ENCODE peak calls at places on chromosomes 2 and 18, in six cellular contexts. One of them, this sample, is unnamed.

GRCh38 chr18:79458131-79458838 is 62.6 kb downstream of the NFATC1 start:
- DNase-seq in stomach: peak; percentile 63
- DNase-seq in GM12878: no peak
- DNase-seq in Panc1: peak; percentile 15
- DNase-seq in breast epithelium: no peak
- DNase-seq in H1: no peak
- DNase-seq in this sample: peak; percentile 87

GRCh38 chr18:58609536-58609993 is 19.3 kb downstream of the ALPK2 start:
- DNase-seq in stomach: no peak
- DNase-seq in GM12878: peak; percentile 40
- DNase-seq in Panc1: no peak
- DNase-seq in breast epithelium: no peak
- DNase-seq in H1: no peak
- DNase-seq in this sample: no peak

GRCh38 chr2:152415231-152415642 is 80.3 kb downstream of the FMNL2 start:
- DNase-seq in stomach: no peak
- DNase-seq in GM12878: no peak
- DNase-seq in Panc1: no peak
- DNase-seq in breast epithelium: no peak
- DNase-seq in H1: no peak
- DNase-seq in this sample: no peak

GRCh38 chr2:76640905-76641304 is 881.3 kb downstream of the LRRTM4 start:
- DNase-seq in stomach: no peak
- DNase-seq in GM12878: no peak
- DNase-seq in Panc1: no peak
- DNase-seq in breast epithelium: no peak
- DNase-seq in H1: no peak
- DNase-seq in this sample: no peak

GRCh38 chr18:59556265-59556664 is 141.0 kb downstream of the CCBE1 start:
- DNase-seq in stomach: no peak
- DNase-seq in GM12878: no peak
- DNase-seq in Panc1: no peak
- DNase-seq in breast epithelium: no peak
- DNase-seq in H1: no peak
- DNase-seq in this sample: no peak

GRCh38 chr2:95296036-95296435 is 1.1 kb upstream of the KCNIP3 start:
- DNase-seq in stomach: no peak
- DNase-seq in GM12878: no peak
- DNase-seq in Panc1: no peak
- DNase-seq in breast epithelium: no peak
- DNase-seq in H1: no peak
- DNase-seq in this sample: no peak

GRCh38 chr2:160362521-160362920 is 131.1 kb downstream of the RBMS1 start:
- DNase-seq in stomach: no peak
- DNase-seq in GM12878: no peak
- DNase-seq in Panc1: no peak
- DNase-seq in breast epithelium: no peak
- DNase-seq in H1: no peak
- DNase-seq in this sample: no peak

GRCh38 chr2:24586955-24587354 is 95.9 kb downstream of the NCOA1 start:
- DNase-seq in stomach: no peak
- DNase-seq in GM12878: peak; percentile 66
- DNase-seq in Panc1: no peak
- DNase-seq in breast epithelium: no peak
- DNase-seq in H1: no peak
- DNase-seq in this sample: no peak

GRCh38 chr2:64359892-64360657 is 93.9 kb upstream of the LGALSL start:
- DNase-seq in stomach: peak; percentile 86
- DNase-seq in GM12878: no peak
- DNase-seq in Panc1: peak; percentile 91
- DNase-seq in breast epithelium: peak; percentile 83
- DNase-seq in H1: no peak
- DNase-seq in this sample: peak; percentile 90

GRCh38 chr2:106885981-106886915 is at the start of gene ST6GAL2:
- DNase-seq in stomach: no peak
- DNase-seq in GM12878: no peak
- DNase-seq in Panc1: no peak
- DNase-seq in breast epithelium: no peak
- DNase-seq in H1: peak; percentile 77
- DNase-seq in this sample: no peak

GRCh38 chr2:189609853-189610252 is 29.3 kb upstream of the SLC40A1 start:
- DNase-seq in stomach: no peak
- DNase-seq in GM12878: no peak
- DNase-seq in Panc1: no peak
- DNase-seq in breast epithelium: no peak
- DNase-seq in H1: no peak
- DNase-seq in this sample: no peak

GRCh38 chr2:180240774-180241173 is 233.7 kb upstream of the CWC22 start:
- DNase-seq in stomach: no peak
- DNase-seq in GM12878: no peak
- DNase-seq in Panc1: peak; percentile 4
- DNase-seq in breast epithelium: no peak
- DNase-seq in H1: no peak
- DNase-seq in this sample: no peak

GRCh38 chr18:76496200-76496890 is 1.3 kb upstream of the ZNF516 start:
- DNase-seq in stomach: peak; percentile 63
- DNase-seq in GM12878: no peak
- DNase-seq in Panc1: no peak
- DNase-seq in breast epithelium: no peak
- DNase-seq in H1: peak; percentile 80
- DNase-seq in this sample: peak; percentile 90

GRCh38 chr2:19759880-19760279 is 141.9 kb downstream of the TTC32 start:
- DNase-seq in stomach: no peak
- DNase-seq in GM12878: no peak
- DNase-seq in Panc1: no peak
- DNase-seq in breast epithelium: no peak
- DNase-seq in H1: no peak
- DNase-seq in this sample: no peak

GRCh38 chr18:21364471-21364870 is 122.4 kb downstream of the GREB1L start:
- DNase-seq in stomach: no peak
- DNase-seq in GM12878: no peak
- DNase-seq in Panc1: no peak
- DNase-seq in breast epithelium: no peak
- DNase-seq in H1: no peak
- DNase-seq in this sample: no peak

GRCh38 chr2:118722976-118723375 is 124.5 kb downstream of the EN1 start:
- DNase-seq in stomach: no peak
- DNase-seq in GM12878: no peak
- DNase-seq in Panc1: no peak
- DNase-seq in breast epithelium: no peak
- DNase-seq in H1: no peak
- DNase-seq in this sample: no peak

GRCh38 chr2:177881001-177881748 is 191.4 kb downstream of the PDE11A start:
- DNase-seq in stomach: no peak
- DNase-seq in GM12878: no peak
- DNase-seq in Panc1: no peak
- DNase-seq in breast epithelium: no peak
- DNase-seq in H1: no peak
- DNase-seq in this sample: no peak

GRCh38 chr2:143390185-143390584 is 261.0 kb downstream of the ARHGAP15 start:
- DNase-seq in stomach: no peak
- DNase-seq in GM12878: no peak
- DNase-seq in Panc1: no peak
- DNase-seq in breast epithelium: no peak
- DNase-seq in H1: no peak
- DNase-seq in this sample: no peak

GRCh38 chr2:26230806-26231205 is 13.6 kb downstream of the HADHA start:
- DNase-seq in stomach: no peak
- DNase-seq in GM12878: no peak
- DNase-seq in Panc1: no peak
- DNase-seq in breast epithelium: no peak
- DNase-seq in H1: no peak
- DNase-seq in this sample: no peak

GRCh38 chr2:33068261-33068660 is 121.5 kb downstream of the LTBP1 start:
- DNase-seq in stomach: no peak
- DNase-seq in GM12878: no peak
- DNase-seq in Panc1: peak; percentile 46
- DNase-seq in breast epithelium: no peak
- DNase-seq in H1: no peak
- DNase-seq in this sample: no peak

GRCh38 chr18:35355140-35355618 is 11.0 kb upstream of the ZNF24 start:
- DNase-seq in stomach: peak; percentile 73
- DNase-seq in GM12878: no peak
- DNase-seq in Panc1: peak; percentile 59
- DNase-seq in breast epithelium: no peak
- DNase-seq in H1: peak; percentile 62
- DNase-seq in this sample: peak; percentile 81

GRCh38 chr18:3983351-3983969 is 471.6 kb downstream of the DLGAP1 start:
- DNase-seq in stomach: no peak
- DNase-seq in GM12878: no peak
- DNase-seq in Panc1: no peak
- DNase-seq in breast epithelium: no peak
- DNase-seq in H1: no peak
- DNase-seq in this sample: no peak

GRCh38 chr18:3985030-3985429 is 470.1 kb downstream of the DLGAP1 start:
- DNase-seq in stomach: no peak
- DNase-seq in GM12878: no peak
- DNase-seq in Panc1: no peak
- DNase-seq in breast epithelium: no peak
- DNase-seq in H1: no peak
- DNase-seq in this sample: no peak

GRCh38 chr18:3982541-3982940 is 472.6 kb downstream of the DLGAP1 start:
- DNase-seq in stomach: no peak
- DNase-seq in GM12878: no peak
- DNase-seq in Panc1: no peak
- DNase-seq in breast epithelium: no peak
- DNase-seq in H1: no peak
- DNase-seq in this sample: no peak

GRCh38 chr18:3984163-3984757 is 470.8 kb downstream of the DLGAP1 start:
- DNase-seq in stomach: no peak
- DNase-seq in GM12878: peak; percentile 23
- DNase-seq in Panc1: no peak
- DNase-seq in breast epithelium: no peak
- DNase-seq in H1: no peak
- DNase-seq in this sample: no peak

GRCh38 chr18:3985664-3986063 is 469.4 kb downstream of the DLGAP1 start:
- DNase-seq in stomach: no peak
- DNase-seq in GM12878: no peak
- DNase-seq in Panc1: no peak
- DNase-seq in breast epithelium: no peak
- DNase-seq in H1: no peak
- DNase-seq in this sample: no peak
- TF ChIP-seq CTCF in stomach: no peak
- TF ChIP-seq CTCF in GM12878: no peak
- TF ChIP-seq CTCF in Panc1: no peak
- TF ChIP-seq CTCF in breast epithelium: no peak
- TF ChIP-seq CTCF in H1: no peak
- TF ChIP-seq CTCF in this sample: no peak

DNA sequence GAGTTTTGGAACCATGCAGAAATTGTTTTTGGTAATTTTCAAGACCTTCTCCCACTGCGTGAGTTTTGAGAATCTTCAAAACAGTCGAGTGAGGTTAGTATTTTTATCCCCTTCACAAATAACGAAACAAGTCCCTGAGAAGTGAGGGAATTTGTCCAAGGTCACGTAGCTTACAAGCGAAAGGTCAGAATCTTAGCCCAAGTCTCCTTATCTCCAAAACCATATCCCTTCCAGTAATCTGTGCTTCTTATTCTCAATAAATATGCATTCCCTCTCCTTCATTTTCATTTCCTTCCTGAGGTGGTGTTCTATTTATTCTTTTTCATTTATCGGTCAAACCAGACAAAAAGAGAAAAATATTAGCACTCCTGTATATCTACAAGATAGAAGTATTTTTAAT is 163.6 kb downstream of the MREG start:
- DNase-seq in stomach: no peak
- DNase-seq in GM12878: no peak
- DNase-seq in Panc1: no peak
- DNase-seq in breast epithelium: no peak
- DNase-seq in H1: no peak
- DNase-seq in this sample: no peak
- TF ChIP-seq POLR2AphosphoS5 in stomach: no peak
- TF ChIP-seq POLR2AphosphoS5 in GM12878: no peak
- TF ChIP-seq POLR2AphosphoS5 in Panc1: no peak
- TF ChIP-seq POLR2AphosphoS5 in breast epithelium: no peak
- TF ChIP-seq POLR2AphosphoS5 in H1: no peak
- TF ChIP-seq POLR2AphosphoS5 in this sample: no peak

GRCh38 chr2:233386382-233387041 is 32.2 kb downstream of the DGKD start:
- DNase-seq in stomach: no peak
- DNase-seq in GM12878: no peak
- DNase-seq in Panc1: no peak
- DNase-seq in breast epithelium: no peak
- DNase-seq in H1: no peak
- DNase-seq in this sample: no peak
- H3K4me3 ChIP-seq in stomach: no peak overlapping the region
- H3K4me3 ChIP-seq in GM12878: peak overlapping the region; percentile 24
- H3K4me3 ChIP-seq in Panc1: no peak overlapping the region
- H3K4me3 ChIP-seq in breast epithelium: no peak overlapping the region
- H3K4me3 ChIP-seq in H1: no peak overlapping the region
- H3K4me3 ChIP-seq in this sample: no peak overlapping the region

GRCh38 chr2:224929512-224929911 is 112.8 kb downstream of the DOCK10 start:
- DNase-seq in stomach: no peak
- DNase-seq in GM12878: no peak
- DNase-seq in Panc1: no peak
- DNase-seq in breast epithelium: no peak
- DNase-seq in H1: no peak
- DNase-seq in this sample: no peak

GRCh38 chr2:224930124-224930523 is 112.1 kb downstream of the DOCK10 start:
- DNase-seq in stomach: no peak
- DNase-seq in GM12878: no peak
- DNase-seq in Panc1: no peak
- DNase-seq in breast epithelium: no peak
- DNase-seq in H1: no peak
- DNase-seq in this sample: no peak

GRCh38 chr2:224925822-224926124 is 116.5 kb downstream of the DOCK10 start:
- DNase-seq in stomach: no peak
- DNase-seq in GM12878: no peak
- DNase-seq in Panc1: no peak
- DNase-seq in breast epithelium: no peak
- DNase-seq in H1: no peak
- DNase-seq in this sample: no peak

GRCh38 chr2:224927011-224927410 is 115.3 kb downstream of the DOCK10 start:
- DNase-seq in stomach: no peak
- DNase-seq in GM12878: no peak
- DNase-seq in Panc1: no peak
- DNase-seq in breast epithelium: no peak
- DNase-seq in H1: no peak
- DNase-seq in this sample: no peak

GRCh38 chr2:224927671-224928173 is 114.5 kb downstream of the DOCK10 start:
- DNase-seq in stomach: peak; percentile 56
- DNase-seq in GM12878: no peak
- DNase-seq in Panc1: no peak
- DNase-seq in breast epithelium: no peak
- DNase-seq in H1: no peak
- DNase-seq in this sample: no peak
- TF ChIP-seq CTCF in stomach: no peak
- TF ChIP-seq CTCF in GM12878: no peak
- TF ChIP-seq CTCF in Panc1: no peak
- TF ChIP-seq CTCF in breast epithelium: no peak
- TF ChIP-seq CTCF in H1: no peak
- TF ChIP-seq CTCF in this sample: no peak